ENCODE peak calls at places on chromosomes 2 and 18, in six cellular contexts. One of them, this sample, is unnamed.

GRCh38 chr2:152409691-152410597 is 75.0 kb downstream of the FMNL2 start:
- DNase-seq in fibroblast of mammary gland: peak; percentile 77
- DNase-seq in WTC11: no peak
- DNase-seq in epithelial cell of esophagus: peak; percentile 71
- DNase-seq in uterus: no peak
- DNase-seq in AG04450: no peak
- DNase-seq in this sample: no peak

GRCh38 chr2:70643715-70644114 is 90.1 kb upstream of the TGFA start:
- DNase-seq in WTC11: peak; percentile 72
- DNase-seq in AG04450: no peak
- DNase-seq in uterus: no peak
- DNase-seq in epithelial cell of esophagus: peak; percentile 71
- DNase-seq in fibroblast of mammary gland: peak; percentile 4
- DNase-seq in this sample: no peak

GRCh38 chr2:100036793-100037192 is 105.6 kb downstream of the AFF3 start:
- DNase-seq in epithelial cell of esophagus: no peak
- DNase-seq in WTC11: no peak
- DNase-seq in AG04450: no peak
- DNase-seq in uterus: no peak
- DNase-seq in fibroblast of mammary gland: no peak
- DNase-seq in this sample: no peak

GRCh38 chr2:222076978-222077690 is 221.7 kb downstream of the PAX3 start:
- DNase-seq in uterus: no peak
- DNase-seq in fibroblast of mammary gland: no peak
- DNase-seq in WTC11: no peak
- DNase-seq in AG04450: no peak
- DNase-seq in epithelial cell of esophagus: no peak
- DNase-seq in this sample: no peak

GRCh38 chr2:168691221-168691620 is 111.2 kb upstream of the NOSTRIN start:
- DNase-seq in epithelial cell of esophagus: no peak
- DNase-seq in uterus: no peak
- DNase-seq in WTC11: no peak
- DNase-seq in fibroblast of mammary gland: no peak
- DNase-seq in AG04450: no peak
- DNase-seq in this sample: no peak

GRCh38 chr2:53652131-53652530 is 115.5 kb upstream of the CHAC2 start:
- DNase-seq in AG04450: no peak
- DNase-seq in uterus: no peak
- DNase-seq in WTC11: no peak
- DNase-seq in fibroblast of mammary gland: no peak
- DNase-seq in epithelial cell of esophagus: no peak
- DNase-seq in this sample: no peak

GRCh38 chr2:175181877-175182308 is 383 bp upstream of the ATP5MC3 start:
- DNase-seq in uterus: no peak
- DNase-seq in AG04450: no peak
- DNase-seq in WTC11: no peak
- DNase-seq in fibroblast of mammary gland: no peak
- DNase-seq in epithelial cell of esophagus: no peak
- DNase-seq in this sample: no peak

GRCh38 chr2:95309599-95309998 is 12.5 kb downstream of the KCNIP3 start:
- DNase-seq in WTC11: no peak
- DNase-seq in epithelial cell of esophagus: no peak
- DNase-seq in uterus: no peak
- DNase-seq in fibroblast of mammary gland: no peak
- DNase-seq in AG04450: no peak
- DNase-seq in this sample: no peak

GRCh38 chr2:239263937-239264837 is 136.6 kb downstream of the HDAC4 start:
- DNase-seq in fibroblast of mammary gland: peak; percentile 74
- DNase-seq in AG04450: no peak
- DNase-seq in WTC11: no peak
- DNase-seq in epithelial cell of esophagus: no peak
- DNase-seq in uterus: no peak
- DNase-seq in this sample: no peak

GRCh38 chr2:178819992-178820391 is 12.8 kb upstream of the TTN start:
- DNase-seq in WTC11: no peak
- DNase-seq in AG04450: no peak
- DNase-seq in uterus: no peak
- DNase-seq in fibroblast of mammary gland: peak; percentile 30
- DNase-seq in epithelial cell of esophagus: no peak
- DNase-seq in this sample: no peak

GRCh38 chr2:57987835-57988573 is 58.6 kb upstream of the VRK2 start:
- DNase-seq in uterus: no peak
- DNase-seq in epithelial cell of esophagus: no peak
- DNase-seq in WTC11: no peak
- DNase-seq in AG04450: no peak
- DNase-seq in fibroblast of mammary gland: peak; percentile 11
- DNase-seq in this sample: no peak

GRCh38 chr2:6215053-6215452 is 522.9 kb downstream of the SOX11 start:
- DNase-seq in AG04450: no peak
- DNase-seq in fibroblast of mammary gland: no peak
- DNase-seq in WTC11: no peak
- DNase-seq in uterus: no peak
- DNase-seq in epithelial cell of esophagus: no peak
- DNase-seq in this sample: no peak

GRCh38 chr18:63098014-63098981 is 221.3 kb downstream of the BCL2 start:
- DNase-seq in uterus: no peak
- DNase-seq in epithelial cell of esophagus: no peak
- DNase-seq in fibroblast of mammary gland: no peak
- DNase-seq in AG04450: no peak
- DNase-seq in WTC11: no peak
- DNase-seq in this sample: no peak

GRCh38 chr18:2513616-2514015 is 57.7 kb downstream of the METTL4 start:
- DNase-seq in WTC11: no peak
- DNase-seq in epithelial cell of esophagus: no peak
- DNase-seq in uterus: no peak
- DNase-seq in AG04450: no peak
- DNase-seq in fibroblast of mammary gland: peak; percentile 10
- DNase-seq in this sample: no peak

DNA sequence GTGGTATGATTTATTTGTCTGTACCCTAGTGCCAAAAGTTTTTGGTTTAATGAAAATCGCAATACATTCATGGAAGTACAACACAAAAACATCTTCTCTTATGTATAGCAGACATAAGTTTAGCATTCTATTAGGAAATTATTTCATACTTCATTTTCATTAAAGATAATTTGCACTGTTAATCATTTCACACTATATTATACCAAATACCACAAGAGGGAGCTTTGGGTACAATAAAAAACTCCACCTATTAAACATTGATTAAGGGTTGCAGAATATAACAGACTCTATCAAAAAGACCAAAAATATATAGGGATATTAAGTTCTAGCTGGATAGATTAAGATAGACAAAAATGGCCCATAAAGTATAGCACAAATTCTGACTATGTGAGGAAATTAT is 79.0 kb downstream of the SLC66A3 start:
- DNase-seq in fibroblast of mammary gland: peak; percentile 31
- DNase-seq in uterus: no peak
- DNase-seq in WTC11: no peak
- DNase-seq in AG04450: no peak
- DNase-seq in epithelial cell of esophagus: peak; percentile 20
- DNase-seq in this sample: no peak
- TF ChIP-seq CTCF in fibroblast of mammary gland: peak; percentile 42
- TF ChIP-seq CTCF in uterus: peak; percentile 53
- TF ChIP-seq CTCF in WTC11: no peak
- TF ChIP-seq CTCF in AG04450: peak; percentile 51
- TF ChIP-seq CTCF in epithelial cell of esophagus: peak; percentile 21
- TF ChIP-seq CTCF in this sample: peak; percentile 14

DNA sequence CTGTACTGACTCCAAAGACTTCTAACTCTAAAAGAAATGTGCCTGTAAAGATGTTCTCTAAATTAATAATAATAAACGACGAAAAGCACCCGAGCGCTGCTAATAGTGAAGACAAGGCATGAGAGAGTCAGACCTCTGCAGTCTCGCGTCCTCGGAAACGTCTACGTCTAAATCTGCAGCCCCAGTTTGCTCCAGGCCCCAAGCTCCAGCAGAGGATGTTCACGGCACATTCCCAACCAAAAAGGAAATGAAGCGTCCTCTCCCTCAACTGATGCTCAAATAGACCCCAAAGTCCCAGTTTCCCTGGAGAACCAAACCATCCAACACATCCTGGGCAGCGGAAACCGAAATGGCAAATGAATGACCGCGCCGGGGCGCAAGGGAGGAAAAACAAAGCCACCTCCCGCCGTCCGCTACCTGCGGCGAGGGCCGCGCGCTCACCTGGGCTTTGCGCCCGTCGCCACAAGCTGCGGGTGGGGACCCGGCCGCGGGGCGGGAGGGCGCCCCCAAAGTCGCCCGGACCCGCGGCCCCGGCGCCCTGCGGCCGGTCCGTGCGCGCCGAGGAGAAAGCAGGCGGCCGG is 47.1 kb upstream of the CCDC150 start:
- DNase-seq in WTC11: peak; percentile 64
- DNase-seq in fibroblast of mammary gland: peak; percentile 33
- DNase-seq in AG04450: no peak
- DNase-seq in epithelial cell of esophagus: peak; percentile 41
- DNase-seq in uterus: no peak
- DNase-seq in this sample: no peak
- TF ChIP-seq CTCF in WTC11: no peak
- TF ChIP-seq CTCF in fibroblast of mammary gland: no peak
- TF ChIP-seq CTCF in AG04450: peak; percentile 22
- TF ChIP-seq CTCF in epithelial cell of esophagus: peak; percentile 7
- TF ChIP-seq CTCF in uterus: no peak
- TF ChIP-seq CTCF in this sample: peak; percentile 26

GRCh38 chr2:234483568-234484251 is 13.2 kb downstream of the ARL4C start:
- DNase-seq in uterus: no peak
- DNase-seq in AG04450: no peak
- DNase-seq in fibroblast of mammary gland: no peak
- DNase-seq in epithelial cell of esophagus: no peak
- DNase-seq in WTC11: peak; percentile 17
- DNase-seq in this sample: no peak
- TF ChIP-seq CTCF in uterus: no peak
- TF ChIP-seq CTCF in AG04450: peak; percentile 24
- TF ChIP-seq CTCF in fibroblast of mammary gland: peak; percentile 11
- TF ChIP-seq CTCF in epithelial cell of esophagus: peak; percentile 10
- TF ChIP-seq CTCF in WTC11: no peak
- TF ChIP-seq CTCF in this sample: peak; percentile 16

DNA sequence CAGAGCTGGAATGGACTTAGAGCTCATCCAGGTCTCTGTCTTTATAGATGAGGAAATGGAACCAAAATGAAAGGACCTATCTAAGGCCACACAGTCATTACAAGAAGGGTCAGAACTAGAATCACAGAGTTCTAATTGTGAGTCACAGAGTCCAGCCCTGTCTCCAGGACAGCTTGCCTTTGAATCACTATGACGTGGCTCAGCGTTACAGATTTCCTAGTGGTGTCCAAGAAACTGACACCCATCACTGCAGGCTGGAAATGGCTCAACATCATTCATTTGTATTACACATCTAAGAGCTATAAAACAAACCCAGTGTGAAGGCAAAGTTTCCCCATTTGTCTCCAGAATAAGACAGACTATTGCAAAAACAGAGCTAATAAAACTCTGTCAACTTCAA is 164.3 kb upstream of the SIX2 start:
- DNase-seq in fibroblast of mammary gland: peak; percentile 100
- DNase-seq in epithelial cell of esophagus: peak; percentile 97
- DNase-seq in uterus: no peak
- DNase-seq in WTC11: no peak
- DNase-seq in AG04450: peak; percentile 51
- DNase-seq in this sample: peak; percentile 99
- TF ChIP-seq CTCF in fibroblast of mammary gland: peak; percentile 13
- TF ChIP-seq CTCF in epithelial cell of esophagus: peak; percentile 45
- TF ChIP-seq CTCF in uterus: no peak
- TF ChIP-seq CTCF in WTC11: no peak
- TF ChIP-seq CTCF in AG04450: no peak
- TF ChIP-seq CTCF in this sample: no peak

DNA sequence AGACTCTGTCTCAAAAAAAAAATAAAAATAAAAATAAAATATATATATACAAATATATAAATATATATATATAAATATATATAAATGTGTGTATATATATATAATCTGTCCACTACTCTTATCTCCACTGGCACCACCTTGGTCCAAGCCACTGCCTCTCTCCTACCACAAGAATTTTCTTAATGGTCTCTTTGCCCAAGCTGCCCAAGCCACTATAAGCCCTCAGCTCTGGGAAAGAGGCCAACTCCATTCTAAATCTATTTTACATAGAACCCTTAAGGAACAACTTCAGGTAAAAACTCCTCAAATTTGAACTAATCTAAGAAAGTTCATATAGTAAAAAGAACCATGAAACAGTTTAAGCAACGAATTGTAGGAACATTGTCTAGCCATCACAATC is 45.6 kb upstream of the GREB1L start:
- DNase-seq in uterus: no peak
- DNase-seq in epithelial cell of esophagus: no peak
- DNase-seq in fibroblast of mammary gland: no peak
- DNase-seq in AG04450: no peak
- DNase-seq in WTC11: no peak
- DNase-seq in this sample: no peak
- TF ChIP-seq CTCF in uterus: no peak
- TF ChIP-seq CTCF in epithelial cell of esophagus: no peak
- TF ChIP-seq CTCF in fibroblast of mammary gland: no peak
- TF ChIP-seq CTCF in AG04450: no peak
- TF ChIP-seq CTCF in WTC11: no peak
- TF ChIP-seq CTCF in this sample: no peak

DNA sequence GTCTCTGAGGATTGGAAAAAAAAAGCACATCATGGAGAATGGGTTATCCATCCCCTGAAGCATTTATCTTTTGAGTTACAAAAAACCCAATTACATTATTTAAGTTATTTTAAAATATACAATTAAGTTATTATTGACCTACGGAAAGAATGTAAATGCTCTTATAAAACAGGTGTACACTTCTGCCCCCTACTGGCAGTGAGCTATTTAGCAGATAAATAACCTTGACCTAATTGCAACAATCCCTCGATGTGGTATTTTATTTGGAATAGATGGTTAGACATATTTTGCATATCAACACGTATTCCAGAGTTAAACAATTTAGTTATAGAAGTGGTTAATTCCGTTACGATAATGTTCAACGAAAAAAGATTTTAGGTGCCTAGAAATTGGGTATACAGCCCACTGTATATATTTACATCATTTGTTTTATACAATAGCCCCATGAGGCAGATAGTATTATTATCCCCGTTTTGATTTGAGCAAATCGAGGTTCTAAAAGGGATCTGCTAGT is 9.1 kb upstream of the DAW1 start:
- DNase-seq in epithelial cell of esophagus: peak; percentile 76
- DNase-seq in WTC11: no peak
- DNase-seq in fibroblast of mammary gland: peak; percentile 82
- DNase-seq in uterus: no peak
- DNase-seq in AG04450: no peak
- DNase-seq in this sample: no peak
- TF ChIP-seq CTCF in epithelial cell of esophagus: peak; percentile 68
- TF ChIP-seq CTCF in WTC11: peak; percentile 72
- TF ChIP-seq CTCF in fibroblast of mammary gland: peak; percentile 78
- TF ChIP-seq CTCF in uterus: no peak
- TF ChIP-seq CTCF in AG04450: peak; percentile 66
- TF ChIP-seq CTCF in this sample: peak; percentile 53

GRCh38 chr2:98637401-98638144 is 29.2 kb downstream of the UNC50 start:
- DNase-seq in AG04450: no peak
- DNase-seq in WTC11: no peak
- DNase-seq in epithelial cell of esophagus: no peak
- DNase-seq in uterus: no peak
- DNase-seq in fibroblast of mammary gland: no peak
- DNase-seq in this sample: no peak

GRCh38 chr2:98632351-98632750 is 24.0 kb downstream of the UNC50 start:
- DNase-seq in AG04450: no peak
- DNase-seq in uterus: no peak
- DNase-seq in fibroblast of mammary gland: no peak
- DNase-seq in WTC11: no peak
- DNase-seq in epithelial cell of esophagus: no peak
- DNase-seq in this sample: no peak

GRCh38 chr2:98634406-98635092 is 26.2 kb downstream of the UNC50 start:
- DNase-seq in AG04450: no peak
- DNase-seq in uterus: no peak
- DNase-seq in epithelial cell of esophagus: peak; percentile 14
- DNase-seq in WTC11: peak; percentile 72
- DNase-seq in fibroblast of mammary gland: peak; percentile 21
- DNase-seq in this sample: no peak
- TF ChIP-seq CTCF in AG04450: peak; percentile 22
- TF ChIP-seq CTCF in uterus: no peak
- TF ChIP-seq CTCF in epithelial cell of esophagus: peak; percentile 35
- TF ChIP-seq CTCF in WTC11: peak; percentile 21
- TF ChIP-seq CTCF in fibroblast of mammary gland: peak; percentile 43
- TF ChIP-seq CTCF in this sample: peak; percentile 14

GRCh38 chr2:236607471-236608307 is 38.1 kb downstream of the ACKR3 start:
- DNase-seq in AG04450: no peak
- DNase-seq in epithelial cell of esophagus: peak; percentile 61
- DNase-seq in uterus: no peak
- DNase-seq in fibroblast of mammary gland: peak; percentile 73
- DNase-seq in WTC11: no peak
- DNase-seq in this sample: peak; percentile 10
- TF ChIP-seq CTCF in AG04450: no peak
- TF ChIP-seq CTCF in epithelial cell of esophagus: no peak
- TF ChIP-seq CTCF in uterus: no peak
- TF ChIP-seq CTCF in fibroblast of mammary gland: no peak
- TF ChIP-seq CTCF in WTC11: no peak
- TF ChIP-seq CTCF in this sample: no peak